ENCODE peak calls at places on chromosomes 5 and 9, in seven cellular contexts. N is body of pancreas, G is nucleus accumbens, O is AG10803, F is iPS-NIHi11, B is astrocyte of the spinal cord, L is non-pigmented ciliary epithelial cell. W is an unnamed sample.

GRCh38 chr5:113020461-113021273 is 44.1 kb downstream of the DCP2 start:
- DNase-seq in N (no peak), G (no peak), O (peak), F (no peak), B (peak), L (peak), W (no peak)

GRCh38 chr5:124700930-124701458 is 45.4 kb downstream of the ZNF608 start:
- DNase-seq in N (no peak), G (no peak), O (no peak), F (no peak), B (no peak), L (no peak), W (no peak)

GRCh38 chr5:119578937-119579336 is 50.4 kb upstream of the FAM170A start:
- DNase-seq in N (peak), G (no peak), O (peak), F (peak), B (no peak), L (no peak), W (no peak)

GRCh38 chr5:171907731-171908343 is 98.6 kb downstream of the FBXW11 start:
- DNase-seq in N (peak), G (no peak), O (peak), F (peak), B (peak), L (peak), W (no peak)

GRCh38 chr5:169299651-169300467 is 1.1 kb downstream of the SLIT3 start:
- DNase-seq in N (no peak), G (no peak), O (peak), F (peak), B (no peak), L (no peak), W (no peak)

GRCh38 chr5:168151041-168151440 is 140.4 kb upstream of the WWC1 start:
- DNase-seq in N (no peak), G (no peak), O (no peak), F (no peak), B (no peak), L (no peak), W (no peak)

GRCh38 chr5:30596495-30597064 is 596.9 kb upstream of the CDH6 start:
- DNase-seq in N (no peak), G (no peak), O (no peak), F (no peak), B (peak), L (no peak), W (no peak)

GRCh38 chr9:105405514-105406131 is 42.2 kb upstream of the FSD1L start:
- DNase-seq in N (no peak), G (no peak), O (peak), F (no peak), B (peak), L (peak), W (no peak)

GRCh38 chr5:125987677-125988255 is 435.4 kb upstream of the GRAMD2B start:
- DNase-seq in N (no peak), G (no peak), O (no peak), F (no peak), B (no peak), L (no peak), W (no peak)

GRCh38 chr5:96661841-96662724 is at the start of gene CAST:
- DNase-seq in N (peak), G (peak), O (peak), F (peak), B (peak), L (peak), W (peak)

GRCh38 chr5:179125789-179126505 is 65.8 kb downstream of the ZNF354C start:
- DNase-seq in N (no peak), G (no peak), O (no peak), F (no peak), B (no peak), L (no peak), W (no peak)

GRCh38 chr5:130116972-130117371 is 212.7 kb downstream of the CHSY3 start:
- DNase-seq in N (no peak), G (no peak), O (no peak), F (no peak), B (no peak), L (no peak), W (no peak)

GRCh38 chr9:131491001-131491710 is 11.6 kb upstream of the POMT1 start:
- DNase-seq in N (no peak), G (no peak), O (no peak), F (no peak), B (no peak), L (no peak), W (no peak)

GRCh38 chr5:138065102-138065501 is 18.7 kb upstream of the WNT8A start:
- DNase-seq in N (no peak), G (no peak), O (no peak), F (peak), B (no peak), L (no peak), W (no peak)

GRCh38 chr5:126002222-126002897 is 420.8 kb upstream of the GRAMD2B start:
- DNase-seq in N (peak), G (no peak), O (peak), F (no peak), B (peak), L (peak), W (peak)

GRCh38 chr5:14308384-14309154 is 165.4 kb downstream of the TRIO start:
- DNase-seq in N (no peak), G (no peak), O (no peak), F (no peak), B (no peak), L (no peak), W (no peak)

GRCh38 chr9:121369595-121370265 is at the start of gene STOM:
- DNase-seq in N (peak), G (no peak), O (peak), F (no peak), B (peak), L (no peak), W (peak)

GRCh38 chr9:38227061-38227540 is 158.1 kb upstream of the SHB start:
- DNase-seq in N (peak), G (peak), O (peak), F (peak), B (peak), L (peak), W (no peak)

GRCh38 chr9:120715331-120715924 is 1.2 kb upstream of the MEGF9 start:
- DNase-seq in N (peak), G (no peak), O (peak), F (peak), B (peak), L (no peak), W (peak)

GRCh38 chr9:129121483-129121882 is 10.3 kb downstream of the PTPA start:
- DNase-seq in N (no peak), G (no peak), O (peak), F (no peak), B (no peak), L (no peak), W (peak)

GRCh38 chr9:79023134-79023577 is 548.6 kb upstream of the TLE4 start:
- DNase-seq in N (no peak), G (no peak), O (peak), F (no peak), B (peak), L (peak), W (no peak)

GRCh38 chr5:154273028-154273617 is 82.6 kb downstream of the GALNT10 start:
- DNase-seq in N (peak), G (no peak), O (peak), F (peak), B (peak), L (no peak), W (peak)

GRCh38 chr5:34531736-34532135 is 124.4 kb upstream of the RAI14 start:
- DNase-seq in N (no peak), G (no peak), O (no peak), F (no peak), B (peak), L (no peak), W (no peak)

GRCh38 chr5:177086918-177087706 is 397 bp downstream of the FGFR4 start:
- DNase-seq in N (peak), G (peak), O (no peak), F (peak), B (peak), L (no peak), W (no peak)

GRCh38 chr9:85392270-85392669 is 349.5 kb downstream of the AGTPBP1 start:
- DNase-seq in N (no peak), G (no peak), O (no peak), F (no peak), B (peak), L (no peak), W (no peak)

GRCh38 chr5:103346162-103346748 is 87.7 kb downstream of the MACIR start:
- DNase-seq in N (no peak), G (no peak), O (no peak), F (peak), B (no peak), L (no peak), W (no peak)

GRCh38 chr5:59569158-59569557 is 324.4 kb downstream of the PDE4D start:
- DNase-seq in N (no peak), G (no peak), O (no peak), F (no peak), B (no peak), L (no peak), W (no peak)

GRCh38 chr5:163913548-163913947 is 408.1 kb downstream of the MAT2B start:
- DNase-seq in N (no peak), G (no peak), O (peak), F (no peak), B (no peak), L (no peak), W (no peak)

GRCh38 chr5:38607396-38607795 is 51.0 kb upstream of the LIFR start:
- DNase-seq in N (peak), G (no peak), O (peak), F (no peak), B (peak), L (peak), W (peak)

GRCh38 chr5:83447533-83447932 is 24.0 kb upstream of the VCAN start:
- DNase-seq in N (no peak), G (no peak), O (no peak), F (no peak), B (no peak), L (no peak), W (no peak)

GRCh38 chr5:203246-203645 is 12.0 kb downstream of the LRRC14B start:
- DNase-seq in N (no peak), G (no peak), O (no peak), F (no peak), B (no peak), L (no peak), W (no peak)

GRCh38 chr9:112174965-112175795 is at the start of gene SUSD1:
- DNase-seq in N (peak), G (no peak), O (no peak), F (peak), B (no peak), L (no peak), W (no peak)

GRCh38 chr9:127567898-127568617 is 44.0 kb upstream of the STXBP1 start:
- DNase-seq in N (no peak), G (no peak), O (no peak), F (peak), B (no peak), L (no peak), W (no peak)